ENCODE peak calls at places on chromosomes 13 and 19, in eight cellular contexts. R, N, C, P, B, S, O and E are unnamed samples.

GRCh38 chr13:33218426-33218825 is 67.1 kb downstream of the STARD13 start:
- DNase-seq in R (no peak), N (no peak), C (no peak), P (no peak), B (no peak), S (no peak), O (no peak), E (no peak)

GRCh38 chr13:35789335-35790166 is 313.1 kb upstream of the MAB21L1 start:
- DNase-seq in R (no peak), N (peak), C (no peak), P (no peak), B (no peak), S (peak), O (no peak), E (peak)

GRCh38 chr13:33639640-33640080 is 178.3 kb upstream of the RFC3 start:
- DNase-seq in R (no peak), N (peak), C (no peak), P (no peak), B (no peak), S (no peak), O (no peak), E (no peak)

GRCh38 chr19:1094978-1095701 is at the start of gene POLR2E:
- DNase-seq in R (peak), N (peak), C (peak), P (peak), B (peak), S (peak), O (peak), E (peak)

GRCh38 chr13:43293008-43293407 is 269.6 kb downstream of the DNAJC15 start:
- DNase-seq in R (no peak), N (no peak), C (no peak), P (no peak), B (no peak), S (no peak), O (no peak), E (no peak)

GRCh38 chr13:73549717-73550116 is 490.9 kb downstream of the KLF5 start:
- DNase-seq in R (no peak), N (no peak), C (no peak), P (no peak), B (no peak), S (no peak), O (no peak), E (no peak)

GRCh38 chr13:73036566-73036965 is 22.2 kb upstream of the KLF5 start:
- DNase-seq in R (no peak), N (no peak), C (no peak), P (no peak), B (no peak), S (no peak), O (no peak), E (no peak)

GRCh38 chr19:7336321-7336973 is 12.3 kb upstream of the ARHGEF18 start:
- DNase-seq in R (no peak), N (no peak), C (no peak), P (no peak), B (no peak), S (no peak), O (no peak), E (no peak)

GRCh38 chr13:26406791-26407190 is 150.7 kb upstream of the WASF3 start:
- DNase-seq in R (no peak), N (no peak), C (no peak), P (no peak), B (no peak), S (no peak), O (no peak), E (no peak)

GRCh38 chr13:60990032-60990733 is 425.5 kb downstream of the PCDH20 start:
- DNase-seq in R (no peak), N (peak), C (no peak), P (no peak), B (no peak), S (peak), O (no peak), E (peak)

GRCh38 chr13:39016789-39017188 is 21.1 kb downstream of the PROSER1 start:
- DNase-seq in R (no peak), N (peak), C (no peak), P (no peak), B (no peak), S (peak), O (no peak), E (peak)

GRCh38 chr13:46152627-46153328 is 29.2 kb downstream of the LCP1 start:
- DNase-seq in R (no peak), N (peak), C (no peak), P (no peak), B (no peak), S (no peak), O (no peak), E (no peak)

GRCh38 chr13:40812724-40813445 is 23.5 kb downstream of the SLC25A15 start:
- DNase-seq in R (peak), N (no peak), C (no peak), P (no peak), B (no peak), S (no peak), O (no peak), E (no peak)

GRCh38 chr13:97327071-97327470 is 104.9 kb downstream of the MBNL2 start:
- DNase-seq in R (no peak), N (no peak), C (no peak), P (no peak), B (no peak), S (no peak), O (no peak), E (no peak)

GRCh38 chr13:91401916-91402315 is 3.5 kb downstream of the GPC5 start:
- DNase-seq in R (no peak), N (no peak), C (no peak), P (no peak), B (no peak), S (no peak), O (no peak), E (no peak)

GRCh38 chr13:97328222-97328790 is 105.7 kb upstream of the RAP2A start:
- DNase-seq in R (peak), N (no peak), C (no peak), P (no peak), B (no peak), S (peak), O (peak), E (no peak)

GRCh38 chr13:80339841-80340642 is 884 bp downstream of the SPRY2 start:
- DNase-seq in R (no peak), N (peak), C (no peak), P (no peak), B (no peak), S (peak), O (peak), E (no peak)

GRCh38 chr13:30463820-30464495 is 1.8 kb downstream of the HMGB1 start:
- DNase-seq in R (no peak), N (peak), C (no peak), P (peak), B (peak), S (no peak), O (no peak), E (peak)

GRCh38 chr13:66673401-66673800 is 556.7 kb downstream of the PCDH9 start:
- DNase-seq in R (peak), N (peak), C (no peak), P (no peak), B (no peak), S (no peak), O (no peak), E (no peak)

GRCh38 chr19:41910240-41910991 is 17.8 kb downstream of the ERFL start:
- DNase-seq in R (no peak), N (no peak), C (no peak), P (no peak), B (no peak), S (no peak), O (no peak), E (no peak)

GRCh38 chr13:97883356-97883755 is 70.1 kb upstream of the IPO5 start:
- DNase-seq in R (no peak), N (no peak), C (no peak), P (no peak), B (no peak), S (no peak), O (no peak), E (no peak)

GRCh38 chr13:106373304-106373988 is 162.0 kb downstream of the EFNB2 start:
- DNase-seq in R (no peak), N (no peak), C (no peak), P (no peak), B (no peak), S (no peak), O (no peak), E (peak)

GRCh38 chr19:5526691-5527090 is 41.1 kb downstream of the TINCR start:
- DNase-seq in R (no peak), N (no peak), C (no peak), P (no peak), B (no peak), S (no peak), O (no peak), E (no peak)

GRCh38 chr19:40673377-40673776 is 17.1 kb downstream of the NUMBL start:
- DNase-seq in R (no peak), N (no peak), C (no peak), P (no peak), B (no peak), S (no peak), O (no peak), E (no peak)

GRCh38 chr19:52022193-52022592 is 6.0 kb downstream of the ZNF614 start:
- DNase-seq in R (no peak), N (no peak), C (no peak), P (no peak), B (no peak), S (no peak), O (no peak), E (no peak)

GRCh38 chr13:79440958-79441553 is 35.0 kb upstream of the RBM26 start:
- DNase-seq in R (no peak), N (no peak), C (no peak), P (no peak), B (no peak), S (no peak), O (no peak), E (no peak)

GRCh38 chr19:1658446-1659433 is 6.3 kb upstream of the TCF3 start:
- DNase-seq in R (no peak), N (no peak), C (no peak), P (no peak), B (no peak), S (no peak), O (no peak), E (no peak)

GRCh38 chr13:110047511-110047910 is 259.4 kb downstream of the COL4A1 start:
- DNase-seq in R (peak), N (no peak), C (no peak), P (no peak), B (no peak), S (no peak), O (peak), E (no peak)

GRCh38 chr13:39530996-39531395 is 72.0 kb downstream of the LHFPL6 start:
- DNase-seq in R (no peak), N (no peak), C (no peak), P (no peak), B (no peak), S (no peak), O (no peak), E (no peak)

GRCh38 chr19:49793561-49793840 is 19.6 kb downstream of the FUZ start:
- DNase-seq in R (no peak), N (no peak), C (no peak), P (no peak), B (no peak), S (no peak), O (no peak), E (no peak)

GRCh38 chr19:19655641-19656343 is 7.7 kb downstream of the ATP13A1 start:
- DNase-seq in R (no peak), N (no peak), C (no peak), P (no peak), B (no peak), S (no peak), O (no peak), E (no peak)

GRCh38 chr19:58455306-58455705 is 3.9 kb downstream of the ZNF324B start:
- DNase-seq in R (no peak), N (no peak), C (no peak), P (no peak), B (no peak), S (no peak), O (no peak), E (no peak)

GRCh38 chr19:58456111-58456510 is 4.7 kb downstream of the ZNF324B start:
- DNase-seq in R (no peak), N (no peak), C (no peak), P (no peak), B (no peak), S (no peak), O (no peak), E (no peak)

DNA sequence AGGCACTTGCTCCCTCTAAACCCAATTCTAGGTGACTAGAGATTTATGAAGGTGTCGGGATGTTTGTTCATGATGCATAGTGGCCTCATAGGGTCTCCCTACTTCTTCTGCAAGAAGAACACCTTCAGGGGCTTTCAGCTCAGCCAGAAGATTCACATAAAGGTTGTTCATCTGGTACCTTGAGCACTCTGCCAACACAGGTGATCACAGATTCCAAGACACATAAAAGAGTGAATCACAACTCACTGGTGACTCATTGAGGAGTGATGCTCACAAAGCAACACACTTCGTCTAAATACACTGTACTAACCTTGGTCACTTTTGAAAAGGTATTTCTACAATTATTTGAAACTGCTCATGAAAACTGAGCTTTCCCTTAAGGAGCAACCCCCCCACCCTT is 6.8 kb upstream of the ZNF324 start:
- DNase-seq in R (no peak), N (no peak), C (no peak), P (no peak), B (no peak), S (no peak), O (no peak), E (no peak)
- H3K27ac ChIP-seq in R (no peak), N (no peak), C (no peak), P (no peak), B (no peak), S (no peak), O (no peak), E (no peak)

DNA sequence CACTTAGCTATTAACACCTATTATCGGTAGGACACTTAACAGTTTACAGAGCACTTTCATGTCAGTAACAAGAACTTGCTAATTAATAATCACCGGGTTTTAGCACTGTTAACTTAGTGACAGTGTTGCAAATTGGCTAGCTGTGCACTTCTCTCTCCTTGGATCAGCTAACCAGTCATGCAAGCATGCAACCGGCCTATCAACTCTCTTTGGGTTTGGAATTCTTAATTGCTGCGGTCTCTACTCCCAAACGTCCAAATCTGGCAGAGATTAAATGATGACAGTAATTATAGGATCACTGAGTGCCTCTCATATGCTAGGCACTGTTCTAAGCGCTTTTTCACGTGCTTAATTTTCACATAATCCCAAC is 1.2 kb downstream of the EPS15L1 start:
- DNase-seq in R (no peak), N (no peak), C (no peak), P (no peak), B (no peak), S (no peak), O (no peak), E (no peak)
- H3K27ac ChIP-seq in R (no peak), N (no peak), C (peak), P (no peak), B (no peak), S (no peak), O (no peak), E (no peak)

DNA sequence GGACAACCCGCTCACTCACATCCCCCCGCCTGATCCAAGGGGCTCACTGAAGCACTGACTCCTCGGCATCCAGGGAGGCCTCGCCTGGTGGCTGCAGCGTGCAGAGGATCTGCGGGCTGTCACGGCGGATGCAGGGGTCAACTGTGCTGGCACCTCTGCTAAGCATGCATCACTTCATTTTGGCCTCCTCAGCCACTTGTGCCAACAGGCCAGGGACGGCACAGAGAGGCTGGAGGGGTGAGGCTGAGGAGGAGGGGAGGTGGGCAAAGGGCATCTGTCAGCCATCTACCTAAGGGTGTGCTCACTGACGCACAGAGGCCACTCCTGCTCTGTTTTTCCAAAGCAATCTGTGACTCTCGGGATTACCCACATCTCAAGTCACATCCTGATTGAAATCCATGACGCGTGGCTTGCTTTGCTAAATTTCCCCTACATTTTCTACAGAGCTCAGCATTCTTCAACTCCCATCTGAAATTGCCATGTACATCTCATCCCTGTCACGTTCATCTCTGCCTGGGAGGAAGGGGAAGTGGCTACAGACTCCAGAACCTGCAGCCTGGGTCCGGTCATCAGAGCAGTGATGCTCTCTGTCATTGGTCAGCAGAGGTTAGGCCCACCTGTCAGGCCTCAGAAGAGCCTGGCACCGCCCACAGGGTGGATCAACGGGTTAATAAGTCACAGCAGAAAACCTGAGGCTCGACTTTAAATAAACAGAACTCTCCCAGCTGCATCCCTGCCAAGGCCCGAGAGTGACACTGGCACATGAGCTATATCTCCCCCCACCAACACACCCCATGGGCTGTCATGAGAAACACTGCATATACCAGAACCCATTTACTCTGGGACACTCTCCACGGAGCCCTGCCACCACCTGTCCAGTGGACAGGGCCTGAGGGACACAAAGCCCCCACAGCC is 17.6 kb downstream of the ELL start:
- DNase-seq in R (no peak), N (peak), C (no peak), P (no peak), B (no peak), S (no peak), O (no peak), E (no peak)
- H3K27ac ChIP-seq in R (no peak), N (peak), C (no peak), P (no peak), B (no peak), S (no peak), O (no peak), E (no peak)

GRCh38 chr19:11024259-11024658 is 63.4 kb downstream of the SMARCA4 start:
- DNase-seq in R (no peak), N (no peak), C (no peak), P (no peak), B (no peak), S (no peak), O (no peak), E (no peak)
- H3K27ac ChIP-seq in R (no peak), N (no peak), C (no peak), P (no peak), B (no peak), S (no peak), O (no peak), E (no peak)

DNA sequence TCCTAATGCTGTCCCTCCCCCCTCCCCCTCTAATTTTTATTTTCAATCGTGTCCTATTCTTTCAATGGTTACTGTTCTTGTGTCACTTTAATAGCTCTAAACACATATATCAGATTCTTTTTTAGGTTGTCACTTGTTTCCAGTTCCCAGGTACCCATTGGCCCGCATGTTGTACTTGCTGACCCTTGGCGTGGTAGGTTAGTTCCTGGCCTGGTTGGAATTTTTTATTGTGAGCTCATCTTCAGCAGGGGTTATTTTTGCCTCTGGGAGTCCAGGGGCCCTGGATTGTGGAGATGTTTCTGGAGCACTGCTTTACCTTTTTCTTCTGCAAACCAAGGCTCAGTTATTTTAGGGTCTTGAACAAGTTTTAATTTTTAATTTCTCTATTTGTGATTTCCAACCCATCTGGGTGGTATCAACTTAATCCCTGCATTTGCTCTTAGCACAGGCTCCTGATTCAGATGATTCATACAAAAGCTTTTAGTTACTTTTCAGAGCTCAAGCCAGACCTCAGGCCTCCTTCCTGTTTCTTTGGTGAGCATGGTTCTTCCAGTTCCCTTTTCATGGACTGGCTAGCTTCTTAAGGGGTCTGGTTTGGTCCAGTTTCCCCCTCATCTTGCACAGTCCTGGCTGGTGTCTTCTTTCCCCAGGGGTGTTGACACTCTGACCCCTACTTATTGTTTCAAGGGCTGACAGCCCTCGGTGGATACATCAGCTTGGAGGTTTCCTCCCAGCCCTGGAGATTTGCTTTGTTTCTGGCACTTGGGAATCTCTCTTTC is 220.5 kb downstream of the TM9SF2 start:
- DNase-seq in R (no peak), N (no peak), C (no peak), P (no peak), B (no peak), S (peak), O (no peak), E (no peak)
- H3K27ac ChIP-seq in R (no peak), N (no peak), C (no peak), P (no peak), B (no peak), S (peak), O (no peak), E (no peak)

DNA sequence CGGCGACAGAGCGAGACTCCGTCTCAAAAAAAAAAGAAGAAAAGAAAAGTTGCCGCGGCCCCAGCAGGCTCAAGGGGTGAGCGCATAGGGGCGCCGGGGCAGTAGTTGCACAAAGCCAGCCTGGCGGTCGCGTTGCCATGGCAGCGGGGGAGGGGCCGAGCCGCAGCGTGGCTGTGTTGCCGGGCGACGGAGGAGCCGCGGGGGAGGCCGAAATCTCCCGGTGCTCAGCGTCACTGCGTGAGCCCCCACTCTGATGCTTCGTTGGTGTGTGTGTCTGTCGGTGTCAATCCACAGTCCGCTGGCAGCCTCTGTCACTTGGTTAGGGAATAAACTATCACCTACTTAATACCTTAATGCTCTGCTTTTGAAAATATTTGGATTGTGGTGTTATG is 82.9 kb upstream of the C1QTNF9B start:
- DNase-seq in R (peak), N (peak), C (no peak), P (peak), B (peak), S (peak), O (peak), E (peak)
- H3K27ac ChIP-seq in R (peak), N (no peak), C (no peak), P (no peak), B (no peak), S (no peak), O (peak), E (no peak)

GRCh38 chr13:37729876-37730275 is 131.3 kb upstream of the POSTN start:
- DNase-seq in R (no peak), N (no peak), C (no peak), P (no peak), B (no peak), S (no peak), O (no peak), E (peak)
- H3K27ac ChIP-seq in R (no peak), N (no peak), C (no peak), P (no peak), B (no peak), S (no peak), O (no peak), E (no peak)